ENCODE peak calls at places on chromosomes 1 and 21, in ten cellular contexts. O, P, N, X, C, Z, V, E, M and Q are unnamed samples.

GRCh38 chr1:83546863-83547262 is 452.1 kb downstream of the TTLL7 start:
- DNase-seq in P (no peak), Z (peak), E (no peak), C (no peak), X (no peak), V (no peak), O (peak), N (no peak), M (no peak), Q (no peak)

GRCh38 chr1:44717653-44718052 is 13.3 kb downstream of the RNU5D-1 start:
- DNase-seq in P (no peak), X (no peak), V (no peak), C (no peak), E (no peak), M (no peak), N (no peak), O (peak), Z (no peak), Q (no peak)

GRCh38 chr1:154975409-154976205 is 1.1 kb downstream of the CKS1B start:
- DNase-seq in N (peak), C (peak), E (peak), X (peak), V (peak), O (peak), M (peak), P (peak), Z (peak), Q (peak)

GRCh38 chr1:39016604-39017171 is 9.5 kb upstream of the NDUFS5 start:
- DNase-seq in Z (no peak), O (no peak), X (no peak), E (no peak), N (no peak), C (no peak), P (no peak), M (no peak), V (no peak), Q (no peak)

GRCh38 chr1:3259020-3259419 is 190.0 kb downstream of the PRDM16 start:
- DNase-seq in E (no peak), Z (no peak), M (no peak), P (no peak), O (no peak), N (no peak), C (no peak), X (no peak), V (no peak), Q (no peak)

GRCh38 chr1:25458550-25459298 is 28.0 kb downstream of the MACO1 start:
- DNase-seq in E (peak), O (no peak), C (no peak), X (no peak), N (no peak), M (peak), Z (no peak), V (no peak), P (no peak), Q (no peak)

GRCh38 chr21:33028759-33029511 is 3.2 kb downstream of the OLIG2 start:
- DNase-seq in P (no peak), X (peak), C (peak), N (no peak), O (no peak), M (no peak), E (no peak), Z (no peak), V (no peak), Q (no peak)

GRCh38 chr1:151511636-151512215 is 539 bp downstream of the CGN start:
- DNase-seq in P (peak), N (peak), E (peak), M (no peak), Z (no peak), X (peak), V (peak), O (no peak), C (peak), Q (no peak)

GRCh38 chr1:22861764-22862440 is 110.8 kb downstream of the LACTBL1 start:
- DNase-seq in X (peak), V (no peak), E (no peak), M (peak), Z (peak), C (no peak), N (no peak), O (peak), P (no peak), Q (peak)

GRCh38 chr1:110684476-110684875 is 9.7 kb upstream of the KCNA3 start:
- DNase-seq in C (no peak), Z (peak), O (no peak), X (no peak), E (no peak), N (no peak), V (no peak), P (no peak), M (no peak), Q (no peak)

GRCh38 chr1:53061859-53062714 is at the start of gene PODN:
- DNase-seq in N (peak), M (no peak), C (peak), E (no peak), O (peak), V (peak), P (no peak), Z (peak), X (peak), Q (peak)
- TF ChIP-seq CTCF in N (no peak), M (no peak), C (no peak), E (no peak), O (no peak), V (no peak), P (no peak), Z (no peak), X (no peak), Q (no peak)

DNA sequence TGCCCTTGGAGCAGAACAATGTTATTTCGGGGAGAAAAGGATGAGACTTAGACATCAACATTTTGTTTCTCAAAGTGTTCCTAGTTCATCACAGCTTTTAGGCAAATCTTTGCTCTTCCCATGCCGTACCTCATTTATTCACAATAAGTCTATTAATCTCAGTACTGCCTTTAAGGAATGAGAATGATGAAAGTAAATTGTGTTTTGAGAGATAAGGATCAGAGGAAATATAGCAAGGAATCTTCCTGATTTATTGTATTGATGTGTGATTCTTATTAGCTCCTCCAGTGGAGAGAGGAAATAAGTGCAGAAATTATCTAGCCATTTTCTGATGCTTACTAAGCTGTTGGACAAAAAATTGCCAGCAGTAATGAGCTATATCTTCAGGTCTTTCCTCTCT is 2.0 kb downstream of the POLR3C start:
- DNase-seq in C (no peak), O (no peak), V (no peak), E (no peak), N (no peak), P (no peak), M (no peak), X (no peak), Z (no peak), Q (no peak)
- TF ChIP-seq CTCF in C (no peak), O (no peak), V (no peak), E (no peak), N (no peak), P (no peak), M (peak), X (no peak), Z (peak), Q (no peak)

GRCh38 chr1:193932979-193933378 is 746.6 kb upstream of the B3GALT2 start:
- DNase-seq in C (no peak), Z (no peak), N (no peak), P (no peak), X (no peak), M (no peak), O (no peak), E (no peak), V (no peak), Q (no peak)
- TF ChIP-seq CTCF in C (no peak), Z (no peak), N (no peak), P (no peak), X (no peak), M (no peak), O (no peak), E (no peak), V (no peak), Q (no peak)

DNA sequence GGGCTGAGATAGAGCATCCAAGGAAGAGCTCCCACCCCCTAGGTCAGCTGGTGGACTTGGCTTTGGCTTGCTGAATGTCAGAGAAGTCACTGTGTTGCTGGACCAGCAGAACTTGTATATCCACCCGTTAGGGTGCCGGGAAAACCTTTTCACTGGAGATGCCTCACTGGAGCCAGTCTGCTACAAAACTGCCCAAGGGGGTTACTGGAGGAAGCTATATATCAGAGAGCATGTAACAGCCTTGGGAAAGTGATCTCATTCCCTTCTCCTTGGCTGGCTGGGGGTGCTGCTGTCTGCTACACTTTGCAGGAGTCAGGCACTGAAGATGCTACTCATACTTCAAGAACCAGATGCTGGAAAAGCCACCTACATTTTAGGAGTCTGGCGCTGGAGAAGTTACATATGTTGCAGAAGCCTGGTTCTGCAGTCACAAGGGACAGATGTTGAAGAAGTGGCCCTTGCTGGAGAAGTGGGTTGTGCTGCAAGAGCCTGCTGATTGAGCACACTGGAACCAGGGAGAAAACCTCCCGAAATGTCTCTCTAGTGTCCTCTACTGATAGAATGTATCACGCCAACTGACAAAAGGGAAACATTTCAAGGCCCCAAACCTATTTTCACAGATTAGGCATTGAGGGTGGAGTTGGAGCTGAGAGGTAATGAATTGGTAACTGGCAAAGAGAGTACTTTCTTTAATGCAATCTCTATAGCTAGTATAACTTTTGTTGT is 250.6 kb downstream of the SPATA17 start:
- DNase-seq in N (no peak), P (no peak), E (no peak), C (no peak), O (peak), X (no peak), V (no peak), Z (no peak), M (no peak), Q (no peak)
- TF ChIP-seq CTCF in N (no peak), P (no peak), E (no peak), C (no peak), O (no peak), X (no peak), V (no peak), Z (no peak), M (no peak), Q (no peak)

GRCh38 chr21:45304161-45304830 is 16.6 kb upstream of the POFUT2 start:
- DNase-seq in O (no peak), E (no peak), C (no peak), V (peak), P (no peak), X (no peak), M (no peak), N (no peak), Z (no peak), Q (no peak)
- TF ChIP-seq CTCF in O (no peak), E (no peak), C (no peak), V (no peak), P (no peak), X (no peak), M (no peak), N (no peak), Z (no peak), Q (no peak)

GRCh38 chr1:52825868-52826267 is 16.7 kb upstream of the ZYG11A start:
- DNase-seq in C (no peak), E (no peak), X (no peak), O (peak), V (no peak), M (peak), Z (peak), P (no peak), N (no peak), Q (no peak)
- TF ChIP-seq CTCF in C (no peak), E (no peak), X (no peak), O (peak), V (peak), M (peak), Z (peak), P (peak), N (no peak), Q (peak)

GRCh38 chr1:97999320-97999719 is 78.5 kb upstream of the DPYD start:
- DNase-seq in Z (peak), O (peak), P (no peak), M (peak), X (no peak), N (no peak), V (no peak), C (no peak), E (no peak), Q (no peak)

GRCh38 chr1:98005326-98006010 is 84.6 kb upstream of the DPYD start:
- DNase-seq in N (no peak), E (no peak), P (no peak), C (no peak), X (no peak), Z (peak), V (no peak), M (peak), O (no peak), Q (no peak)

GRCh38 chr1:98003442-98003841 is 82.6 kb upstream of the DPYD start:
- DNase-seq in Z (no peak), X (no peak), O (no peak), V (no peak), P (no peak), M (no peak), C (no peak), E (no peak), N (no peak), Q (no peak)

GRCh38 chr1:98002288-98002687 is 81.5 kb upstream of the DPYD start:
- DNase-seq in V (no peak), N (no peak), O (no peak), Z (no peak), C (no peak), M (no peak), X (no peak), E (no peak), P (no peak), Q (no peak)

GRCh38 chr1:98001764-98002163 is 80.9 kb upstream of the DPYD start:
- DNase-seq in C (no peak), X (no peak), Z (peak), V (no peak), P (no peak), M (peak), E (no peak), O (peak), N (no peak), Q (no peak)
- TF ChIP-seq CTCF in C (no peak), X (no peak), Z (peak), V (no peak), P (no peak), M (peak), E (no peak), O (peak), N (no peak), Q (no peak)

GRCh38 chr1:16986596-16987361 is 6.4 kb upstream of the MFAP2 start:
- DNase-seq in X (peak), P (no peak), C (no peak), E (no peak), M (no peak), O (no peak), N (no peak), V (no peak), Z (no peak), Q (no peak)
- TF ChIP-seq CTCF in X (peak), P (peak), C (no peak), E (no peak), M (peak), O (peak), N (no peak), V (no peak), Z (peak), Q (peak)